ENCODE peak calls at places on chromosomes 2 and 18, in five cellular contexts. One of them, this sample, is unnamed.

GRCh38 chr2:215391531-215391930 is 44.3 kb downstream of the FN1 start:
- DNase-seq in NCI-H69: no peak
- DNase-seq in kidney tubule cell: peak; percentile 85
- DNase-seq in AG09309: no peak
- DNase-seq in RCC 7860: no peak
- DNase-seq in this sample: no peak

GRCh38 chr2:162710282-162710891 is 128.2 kb downstream of the KCNH7 start:
- DNase-seq in NCI-H69: peak; percentile 83
- DNase-seq in kidney tubule cell: no peak
- DNase-seq in AG09309: no peak
- DNase-seq in RCC 7860: no peak
- DNase-seq in this sample: no peak

GRCh38 chr2:217732995-217733394 is 269.8 kb downstream of the TNS1 start:
- DNase-seq in NCI-H69: no peak
- DNase-seq in kidney tubule cell: no peak
- DNase-seq in AG09309: peak; percentile 41
- DNase-seq in RCC 7860: no peak
- DNase-seq in this sample: no peak

GRCh38 chr18:13500227-13500865 is 226.0 kb downstream of the FAM210A start:
- DNase-seq in NCI-H69: peak; percentile 86
- DNase-seq in kidney tubule cell: peak; percentile 80
- DNase-seq in AG09309: peak; percentile 67
- DNase-seq in RCC 7860: peak; percentile 30
- DNase-seq in this sample: peak; percentile 42

GRCh38 chr2:129760669-129761068 is 218.8 kb upstream of the RAB6C start:
- DNase-seq in NCI-H69: no peak
- DNase-seq in kidney tubule cell: no peak
- DNase-seq in AG09309: no peak
- DNase-seq in RCC 7860: no peak
- DNase-seq in this sample: no peak

GRCh38 chr2:38092196-38092902 is 16.4 kb upstream of the CYP1B1 start:
- DNase-seq in NCI-H69: no peak
- DNase-seq in kidney tubule cell: no peak
- DNase-seq in AG09309: peak; percentile 96
- DNase-seq in RCC 7860: peak; percentile 36
- DNase-seq in this sample: no peak

GRCh38 chr2:216688731-216689360 is 6.5 kb downstream of the IGFBP5 start:
- DNase-seq in NCI-H69: no peak
- DNase-seq in kidney tubule cell: no peak
- DNase-seq in AG09309: no peak
- DNase-seq in RCC 7860: no peak
- DNase-seq in this sample: no peak

GRCh38 chr2:158969717-158970521 is 1.5 kb downstream of the TANC1 start:
- DNase-seq in NCI-H69: peak; percentile 57
- DNase-seq in kidney tubule cell: peak; percentile 51
- DNase-seq in AG09309: no peak
- DNase-seq in RCC 7860: no peak
- DNase-seq in this sample: no peak

GRCh38 chr2:215760526-215760925 is 252.8 kb downstream of the MREG start:
- DNase-seq in NCI-H69: no peak
- DNase-seq in kidney tubule cell: peak; percentile 57
- DNase-seq in AG09309: no peak
- DNase-seq in RCC 7860: peak; percentile 27
- DNase-seq in this sample: no peak

GRCh38 chr2:74739129-74739528 is 85.1 kb downstream of the SEMA4F start:
- DNase-seq in NCI-H69: no peak
- DNase-seq in kidney tubule cell: no peak
- DNase-seq in AG09309: no peak
- DNase-seq in RCC 7860: no peak
- DNase-seq in this sample: no peak

GRCh38 chr2:158914731-158915130 is 53.7 kb upstream of the TANC1 start:
- DNase-seq in NCI-H69: no peak
- DNase-seq in kidney tubule cell: peak; percentile 47
- DNase-seq in AG09309: no peak
- DNase-seq in RCC 7860: no peak
- DNase-seq in this sample: no peak

GRCh38 chr2:159659474-159659873 is 43.1 kb upstream of the BAZ2B start:
- DNase-seq in NCI-H69: no peak
- DNase-seq in kidney tubule cell: no peak
- DNase-seq in AG09309: no peak
- DNase-seq in RCC 7860: no peak
- DNase-seq in this sample: no peak

GRCh38 chr2:224658776-224659175 is 57.4 kb downstream of the CCDC195 start:
- DNase-seq in NCI-H69: no peak
- DNase-seq in kidney tubule cell: no peak
- DNase-seq in AG09309: peak; percentile 66
- DNase-seq in RCC 7860: no peak
- DNase-seq in this sample: no peak

GRCh38 chr18:63082661-63083531 is 236.7 kb downstream of the BCL2 start:
- DNase-seq in NCI-H69: no peak
- DNase-seq in kidney tubule cell: no peak
- DNase-seq in AG09309: peak; percentile 4
- DNase-seq in RCC 7860: no peak
- DNase-seq in this sample: no peak

GRCh38 chr2:132497591-132497990 is 81.0 kb downstream of the GPR39 start:
- DNase-seq in NCI-H69: no peak
- DNase-seq in kidney tubule cell: peak; percentile 30
- DNase-seq in AG09309: no peak
- DNase-seq in RCC 7860: no peak
- DNase-seq in this sample: no peak

GRCh38 chr18:54647176-54647575 is 56.1 kb downstream of the DYNAP start:
- DNase-seq in NCI-H69: peak; percentile 80
- DNase-seq in kidney tubule cell: peak; percentile 60
- DNase-seq in AG09309: no peak
- DNase-seq in RCC 7860: peak; percentile 16
- DNase-seq in this sample: peak; percentile 2

This sample was measured in non-pigmented ciliary epithelial cell.